ENCODE peak calls at places on chromosomes 13 and 19, in seven cellular contexts. W is dorsolateral prefrontal cortex; B is hippocampal formation; O is activated T-helper 1 cell treated with anti-CD3 and anti-CD28 coated beads, Interleukin-2, amount 50 U/mL, for 16 hours; S is heart left ventricle; H is T-helper 17 cell; Y is LoVo. F is an unnamed sample.

GRCh38 chr13:112587359-112587766 is 590 bp downstream of the TUBGCP3 start:
- DNase-seq in W (peak; percentile 91), B (peak; percentile 3), O (peak; percentile 56), S (peak; percentile 82), H (peak; percentile 38), Y (peak; percentile 83), F (peak; percentile 48)

GRCh38 chr19:55149078-55150003 is at the start of gene TNNT1:
- DNase-seq in W (no peak), B (no peak), O (no peak), S (peak; percentile 64), H (no peak), Y (no peak), F (no peak)

GRCh38 chr19:43790587-43790986 is 9.8 kb upstream of the KCNN4 start:
- DNase-seq in W (no peak), B (no peak), O (no peak), S (no peak), H (no peak), Y (no peak), F (no peak)

GRCh38 chr19:30536975-30537374 is 164.8 kb downstream of the ZNF536 start:
- DNase-seq in W (no peak), B (no peak), O (no peak), S (no peak), H (no peak), Y (no peak), F (no peak)

GRCh38 chr13:46775385-46776065 is 21.4 kb downstream of the ESD start:
- DNase-seq in W (no peak), B (peak; percentile 17), O (no peak), S (no peak), H (no peak), Y (no peak), F (no peak)

GRCh38 chr19:5326545-5326944 is 14.1 kb downstream of the PTPRS start:
- DNase-seq in W (no peak), B (no peak), O (no peak), S (no peak), H (no peak), Y (no peak), F (no peak)

GRCh38 chr13:24625324-24625723 is 54.9 kb upstream of the ATP12A start:
- DNase-seq in W (no peak), B (no peak), O (no peak), S (no peak), H (no peak), Y (no peak), F (no peak)

GRCh38 chr13:102556806-102557205 is 40.0 kb upstream of the TPP2 start:
- DNase-seq in W (no peak), B (no peak), O (no peak), S (no peak), H (no peak), Y (no peak), F (no peak)

GRCh38 chr13:102667911-102668310 is 26.9 kb downstream of the METTL21C start:
- DNase-seq in W (no peak), B (no peak), O (no peak), S (no peak), H (no peak), Y (no peak), F (no peak)

GRCh38 chr13:114146173-114146572 is 13.8 kb upstream of the RASA3 start:
- DNase-seq in W (no peak), B (no peak), O (no peak), S (no peak), H (no peak), Y (no peak), F (no peak)

GRCh38 chr19:49580264-49581006 is at the start of gene NOSIP:
- DNase-seq in W (peak; percentile 96), B (peak; percentile 95), O (peak; percentile 94), S (peak; percentile 97), H (peak; percentile 92), Y (peak; percentile 97), F (peak; percentile 80)

GRCh38 chr13:109028626-109029025 is 399.2 kb downstream of the MYO16 start:
- DNase-seq in W (no peak), B (no peak), O (no peak), S (no peak), H (no peak), Y (no peak), F (no peak)

GRCh38 chr19:33868821-33869412 is 72.2 kb downstream of the KCTD15 start:
- DNase-seq in W (peak; percentile 55), B (peak; percentile 26), O (no peak), S (peak; percentile 26), H (no peak), Y (no peak), F (no peak)

GRCh38 chr19:58097349-58097748 is 682 bp downstream of the ZSCAN18 start:
- DNase-seq in W (no peak), B (no peak), O (no peak), S (no peak), H (no peak), Y (no peak), F (no peak)

GRCh38 chr19:2120821-2121220 is 24.1 kb downstream of the IZUMO4 start:
- DNase-seq in W (no peak), B (no peak), O (no peak), S (no peak), H (no peak), Y (no peak), F (no peak)

GRCh38 chr13:25170554-25171107 is 1.5 kb downstream of the AMER2 start:
- DNase-seq in W (peak; percentile 82), B (peak; percentile 73), O (no peak), S (no peak), H (no peak), Y (no peak), F (no peak)